ENCODE peak calls at places on chromosome 16, in five cellular contexts. One of them, this sample, is unnamed.

GRCh38 chr16:67718668-67719047 is 458 bp downstream of the GFOD2 start:
- DNase-seq in sigmoid colon: no peak
- DNase-seq in HTR-8/SVneo: no peak
- DNase-seq in CD4-positive, CD25-positive, alpha-beta regulatory T cell: peak
- DNase-seq in NCI-H460: no peak
- DNase-seq in this sample: no peak

GRCh38 chr16:89314357-89314756 is 96.9 kb downstream of the ZNF778 start:
- DNase-seq in sigmoid colon: no peak
- DNase-seq in HTR-8/SVneo: no peak
- DNase-seq in CD4-positive, CD25-positive, alpha-beta regulatory T cell: peak
- DNase-seq in NCI-H460: no peak
- DNase-seq in this sample: no peak

GRCh38 chr16:88284626-88285513 is 97.9 kb upstream of the ZNF469 start:
- DNase-seq in sigmoid colon: no peak
- DNase-seq in HTR-8/SVneo: no peak
- DNase-seq in CD4-positive, CD25-positive, alpha-beta regulatory T cell: no peak
- DNase-seq in NCI-H460: no peak
- DNase-seq in this sample: no peak

GRCh38 chr16:84950906-84951305 is 60.4 kb downstream of the ZDHHC7 start:
- DNase-seq in sigmoid colon: no peak
- DNase-seq in HTR-8/SVneo: no peak
- DNase-seq in CD4-positive, CD25-positive, alpha-beta regulatory T cell: no peak
- DNase-seq in NCI-H460: no peak
- DNase-seq in this sample: no peak

GRCh38 chr16:11639925-11640899 is 28.0 kb upstream of the SNN start:
- DNase-seq in sigmoid colon: peak
- DNase-seq in HTR-8/SVneo: peak
- DNase-seq in CD4-positive, CD25-positive, alpha-beta regulatory T cell: no peak
- DNase-seq in NCI-H460: peak
- DNase-seq in this sample: peak

GRCh38 chr16:29729116-29729521 is 16.7 kb downstream of the C16orf54 start:
- DNase-seq in sigmoid colon: no peak
- DNase-seq in HTR-8/SVneo: peak
- DNase-seq in CD4-positive, CD25-positive, alpha-beta regulatory T cell: no peak
- DNase-seq in NCI-H460: peak
- DNase-seq in this sample: peak

GRCh38 chr16:28191364-28191985 is 20.3 kb downstream of the XPO6 start:
- DNase-seq in sigmoid colon: no peak
- DNase-seq in HTR-8/SVneo: no peak
- DNase-seq in CD4-positive, CD25-positive, alpha-beta regulatory T cell: no peak
- DNase-seq in NCI-H460: no peak
- DNase-seq in this sample: no peak

GRCh38 chr16:9094008-9094846 is 2.8 kb downstream of the HAPSTR1 start:
- DNase-seq in sigmoid colon: no peak
- DNase-seq in HTR-8/SVneo: no peak
- DNase-seq in CD4-positive, CD25-positive, alpha-beta regulatory T cell: no peak
- DNase-seq in NCI-H460: no peak
- DNase-seq in this sample: no peak

GRCh38 chr16:84527486-84528269 is 23.2 kb upstream of the MEAK7 start:
- DNase-seq in sigmoid colon: no peak
- DNase-seq in HTR-8/SVneo: no peak
- DNase-seq in CD4-positive, CD25-positive, alpha-beta regulatory T cell: no peak
- DNase-seq in NCI-H460: no peak
- DNase-seq in this sample: no peak

GRCh38 chr16:80680839-80681238 is 123.6 kb downstream of the CDYL2 start:
- DNase-seq in sigmoid colon: no peak
- DNase-seq in HTR-8/SVneo: no peak
- DNase-seq in CD4-positive, CD25-positive, alpha-beta regulatory T cell: no peak
- DNase-seq in NCI-H460: no peak
- DNase-seq in this sample: no peak

GRCh38 chr16:4505356-4506153 is 29.4 kb downstream of the HMOX2 start:
- DNase-seq in sigmoid colon: no peak
- DNase-seq in HTR-8/SVneo: no peak
- DNase-seq in CD4-positive, CD25-positive, alpha-beta regulatory T cell: peak
- DNase-seq in NCI-H460: no peak
- DNase-seq in this sample: no peak

GRCh38 chr16:24967074-24967473 is 48.1 kb downstream of the ARHGAP17 start:
- DNase-seq in sigmoid colon: no peak
- DNase-seq in HTR-8/SVneo: no peak
- DNase-seq in CD4-positive, CD25-positive, alpha-beta regulatory T cell: no peak
- DNase-seq in NCI-H460: no peak
- DNase-seq in this sample: no peak

GRCh38 chr16:81786321-81786720 is 7.2 kb downstream of the PLCG2 start:
- DNase-seq in sigmoid colon: no peak
- DNase-seq in HTR-8/SVneo: no peak
- DNase-seq in CD4-positive, CD25-positive, alpha-beta regulatory T cell: no peak
- DNase-seq in NCI-H460: no peak
- DNase-seq in this sample: no peak

GRCh38 chr16:4016648-4017047 is 99.6 kb downstream of the ADCY9 start:
- DNase-seq in sigmoid colon: no peak
- DNase-seq in HTR-8/SVneo: no peak
- DNase-seq in CD4-positive, CD25-positive, alpha-beta regulatory T cell: no peak
- DNase-seq in NCI-H460: no peak
- DNase-seq in this sample: no peak

GRCh38 chr16:67676516-67676915 is 9.9 kb downstream of the C16orf86 start:
- DNase-seq in sigmoid colon: no peak
- DNase-seq in HTR-8/SVneo: no peak
- DNase-seq in CD4-positive, CD25-positive, alpha-beta regulatory T cell: no peak
- DNase-seq in NCI-H460: no peak
- DNase-seq in this sample: no peak

GRCh38 chr16:19184823-19185509 is 16.9 kb downstream of the SYT17 start:
- DNase-seq in sigmoid colon: no peak
- DNase-seq in HTR-8/SVneo: no peak
- DNase-seq in CD4-positive, CD25-positive, alpha-beta regulatory T cell: no peak
- DNase-seq in NCI-H460: no peak
- DNase-seq in this sample: no peak

GRCh38 chr16:72740346-72740745 is 307.6 kb downstream of the ZFHX3 start:
- DNase-seq in sigmoid colon: no peak
- DNase-seq in HTR-8/SVneo: no peak
- DNase-seq in CD4-positive, CD25-positive, alpha-beta regulatory T cell: no peak
- DNase-seq in NCI-H460: no peak
- DNase-seq in this sample: no peak

GRCh38 chr16:53631236-53631635 is 72.4 kb downstream of the RPGRIP1L start:
- DNase-seq in sigmoid colon: no peak
- DNase-seq in HTR-8/SVneo: no peak
- DNase-seq in CD4-positive, CD25-positive, alpha-beta regulatory T cell: no peak
- DNase-seq in NCI-H460: no peak
- DNase-seq in this sample: no peak

GRCh38 chr16:28596840-28597691 is at the start of gene SULT1A2:
- DNase-seq in sigmoid colon: no peak
- DNase-seq in HTR-8/SVneo: no peak
- DNase-seq in CD4-positive, CD25-positive, alpha-beta regulatory T cell: no peak
- DNase-seq in NCI-H460: no peak
- DNase-seq in this sample: no peak

GRCh38 chr16:57444711-57445110 is 2.5 kb downstream of the CIAPIN1 start:
- DNase-seq in sigmoid colon: no peak
- DNase-seq in HTR-8/SVneo: no peak
- DNase-seq in CD4-positive, CD25-positive, alpha-beta regulatory T cell: no peak
- DNase-seq in NCI-H460: no peak
- DNase-seq in this sample: no peak

This sample was measured in Panc1.